ENCODE peak calls at places on chromosomes 12 and 14, in four cellular contexts. One of them, this sample, is unnamed.

GRCh38 chr14:68656452-68656851 is 136.4 kb downstream of the ZFP36L1 start:
- DNase-seq in CD8-positive, alpha-beta T cell: peak
- DNase-seq in aorta: no peak
- DNase-seq in skeletal muscle cell: no peak
- DNase-seq in this sample: no peak

GRCh38 chr12:102120886-102121285 is 903 bp downstream of the PARPBP start:
- DNase-seq in skeletal muscle cell: no peak
- DNase-seq in aorta: no peak
- DNase-seq in CD8-positive, alpha-beta T cell: no peak
- DNase-seq in this sample: no peak

GRCh38 chr12:121364657-121365265 is 12.6 kb upstream of the ANAPC5 start:
- DNase-seq in CD8-positive, alpha-beta T cell: no peak
- DNase-seq in aorta: no peak
- DNase-seq in skeletal muscle cell: no peak
- DNase-seq in this sample: no peak

GRCh38 chr12:2959194-2959507 is at the start of gene TEAD4:
- DNase-seq in aorta: peak
- DNase-seq in CD8-positive, alpha-beta T cell: no peak
- DNase-seq in skeletal muscle cell: no peak
- DNase-seq in this sample: no peak

GRCh38 chr12:3115078-3115477 is 37.9 kb downstream of the TSPAN9 start:
- DNase-seq in skeletal muscle cell: no peak
- DNase-seq in aorta: no peak
- DNase-seq in CD8-positive, alpha-beta T cell: no peak
- DNase-seq in this sample: no peak

GRCh38 chr14:40417777-40418401 is 985.7 kb upstream of the FBXO33 start:
- DNase-seq in skeletal muscle cell: no peak
- DNase-seq in aorta: no peak
- DNase-seq in CD8-positive, alpha-beta T cell: no peak
- DNase-seq in this sample: no peak

GRCh38 chr12:132886529-132887477 is 602 bp downstream of the CHFR start:
- DNase-seq in skeletal muscle cell: no peak
- DNase-seq in aorta: peak
- DNase-seq in CD8-positive, alpha-beta T cell: no peak
- DNase-seq in this sample: no peak

GRCh38 chr12:94261119-94261518 is 112.7 kb downstream of the PLXNC1 start:
- DNase-seq in aorta: no peak
- DNase-seq in skeletal muscle cell: no peak
- DNase-seq in CD8-positive, alpha-beta T cell: no peak
- DNase-seq in this sample: no peak

GRCh38 chr12:24378548-24379011 is 429.1 kb upstream of the SOX5 start:
- DNase-seq in skeletal muscle cell: no peak
- DNase-seq in CD8-positive, alpha-beta T cell: no peak
- DNase-seq in aorta: no peak
- DNase-seq in this sample: no peak

GRCh38 chr12:124420972-124421674 is 126.2 kb downstream of the RFLNA start:
- DNase-seq in skeletal muscle cell: no peak
- DNase-seq in CD8-positive, alpha-beta T cell: no peak
- DNase-seq in aorta: no peak
- DNase-seq in this sample: no peak

GRCh38 chr12:51662728-51663154 is 71.7 kb downstream of the SCN8A start:
- DNase-seq in CD8-positive, alpha-beta T cell: no peak
- DNase-seq in aorta: no peak
- DNase-seq in skeletal muscle cell: no peak
- DNase-seq in this sample: no peak

GRCh38 chr14:66443785-66444184 is 42.4 kb upstream of the CCDC196 start:
- DNase-seq in CD8-positive, alpha-beta T cell: no peak
- DNase-seq in skeletal muscle cell: no peak
- DNase-seq in aorta: no peak
- DNase-seq in this sample: no peak

GRCh38 chr14:100559455-100559854 is 27.8 kb downstream of the BEGAIN start:
- DNase-seq in skeletal muscle cell: no peak
- DNase-seq in CD8-positive, alpha-beta T cell: no peak
- DNase-seq in aorta: no peak
- DNase-seq in this sample: no peak

GRCh38 chr14:105007593-105008264 is 13.2 kb downstream of the CDCA4 start:
- DNase-seq in aorta: no peak
- DNase-seq in CD8-positive, alpha-beta T cell: no peak
- DNase-seq in skeletal muscle cell: no peak
- DNase-seq in this sample: no peak

GRCh38 chr14:92987713-92988510 is 65.0 kb downstream of the CHGA start:
- DNase-seq in aorta: no peak
- DNase-seq in skeletal muscle cell: no peak
- DNase-seq in CD8-positive, alpha-beta T cell: no peak
- DNase-seq in this sample: no peak

GRCh38 chr14:68199465-68200145 is 380.0 kb downstream of the RAD51B start:
- DNase-seq in skeletal muscle cell: no peak
- DNase-seq in CD8-positive, alpha-beta T cell: no peak
- DNase-seq in aorta: no peak
- DNase-seq in this sample: no peak

GRCh38 chr12:114902665-114903393 is 218.9 kb upstream of the TBX3 start:
- DNase-seq in aorta: no peak
- DNase-seq in CD8-positive, alpha-beta T cell: no peak
- DNase-seq in skeletal muscle cell: peak
- DNase-seq in this sample: no peak